ENCODE peak calls at places on chromosome 2, in ten cellular contexts. B is GM19239; J is T-helper 2 cell; E is mesenchymal stem cell; D is CD8-positive, alpha-beta memory T cell; Z is type B pancreatic cell; N is RPMI8226; W is T-helper 1 cell; X is SIG-M5; Q is astrocyte. L is an unnamed sample.

GRCh38 chr2:230498506-230499107 is 82.6 kb downstream of the SP100 start:
- DNase-seq in J (no peak), Z (no peak), B (no peak), E (no peak), X (no peak), D (no peak), Q (peak), N (no peak), W (no peak), L (peak)

GRCh38 chr2:70118798-70119454 is 31.6 kb downstream of the PCBP1 start:
- DNase-seq in N (no peak), Z (no peak), D (no peak), J (no peak), B (no peak), Q (no peak), W (no peak), E (no peak), X (no peak), L (no peak)

GRCh38 chr2:149040451-149040850 is 2.0 kb downstream of the LYPD6B start:
- DNase-seq in W (peak), J (peak), Z (no peak), E (no peak), D (no peak), X (no peak), B (no peak), Q (no peak), N (peak), L (peak)

GRCh38 chr2:215465246-215465645 is 29.4 kb upstream of the FN1 start:
- DNase-seq in Q (no peak), D (no peak), Z (no peak), B (no peak), J (no peak), E (no peak), X (no peak), W (no peak), N (no peak), L (no peak)

GRCh38 chr2:67574230-67574629 is 177.1 kb downstream of the ETAA1 start:
- DNase-seq in W (no peak), X (no peak), J (no peak), D (no peak), B (no peak), E (peak), Z (no peak), N (no peak), Q (peak), L (no peak)

GRCh38 chr2:22002066-22002465 is 878.3 kb downstream of the TDRD15 start:
- DNase-seq in Q (no peak), W (no peak), J (no peak), D (no peak), N (no peak), X (no peak), E (no peak), B (no peak), Z (no peak), L (no peak)

GRCh38 chr2:241808701-241809382 is at the start of gene NEU4:
- DNase-seq in W (no peak), X (no peak), B (no peak), Q (no peak), N (no peak), E (no peak), Z (no peak), J (no peak), D (no peak), L (no peak)

GRCh38 chr2:140551291-140551690 is 1579.5 kb downstream of the LRP1B start:
- DNase-seq in Q (no peak), N (no peak), X (no peak), Z (no peak), J (no peak), E (no peak), D (no peak), B (no peak), W (no peak), L (no peak)

GRCh38 chr2:30060562-30060961 is 86.2 kb upstream of the YPEL5 start:
- DNase-seq in X (no peak), N (no peak), D (no peak), J (no peak), B (no peak), Q (no peak), Z (no peak), E (no peak), W (no peak), L (no peak)

GRCh38 chr2:11270891-11271290 is 73.5 kb downstream of the ROCK2 start:
- DNase-seq in X (no peak), D (no peak), B (no peak), Z (no peak), J (no peak), Q (peak), N (no peak), W (no peak), E (peak), L (no peak)